ENCODE peak calls at places on chromosomes 7 and 10, in seven cellular contexts. U is cardiac fibroblast; L is lower lobe of right lung; F is mucosa of gallbladder; M is hepatocyte; C is natural killer cell treated with Interleukin-12 subunit alpha and Interleukin-12 subunit beta and Interleukin-15 and Interleukin-18, amount 100 ng/mL, for 72 hours; K is nucleus accumbens. Z is an unnamed sample.

GRCh38 chr10:99809931-99810615 is 27.6 kb downstream of the ABCC2 start:
- DNase-seq in K (no peak), L (no peak), M (peak; percentile 21), C (no peak), F (no peak), U (peak; percentile 62), Z (no peak)

GRCh38 chr7:29723599-29723998 is 82.7 kb upstream of the WIPF3 start:
- DNase-seq in L (no peak), K (no peak), C (no peak), F (no peak), U (peak; percentile 71), M (peak; percentile 25), Z (no peak)

GRCh38 chr10:132913559-132914115 is 28.7 kb downstream of the CFAP46 start:
- DNase-seq in K (no peak), L (no peak), F (no peak), U (no peak), M (no peak), C (no peak), Z (peak; percentile 38)

GRCh38 chr10:108775911-108776475 is 1147.3 kb downstream of the XPNPEP1 start:
- DNase-seq in M (no peak), K (no peak), C (no peak), U (no peak), L (no peak), F (no peak), Z (no peak)

GRCh38 chr7:74307738-74308505 is 18.7 kb downstream of the CLIP2 start:
- DNase-seq in F (no peak), K (no peak), C (no peak), M (no peak), L (no peak), U (no peak), Z (no peak)

GRCh38 chr7:151601521-151602305 is 82.0 kb upstream of the RHEB start:
- DNase-seq in K (no peak), M (no peak), F (no peak), U (no peak), L (no peak), C (no peak), Z (no peak)

GRCh38 chr7:69738396-69738889 is 140.2 kb downstream of the AUTS2 start:
- DNase-seq in M (peak; percentile 8), F (no peak), L (no peak), K (no peak), U (no peak), C (no peak), Z (no peak)

GRCh38 chr7:76292206-76292573 is 10.3 kb upstream of the HSPB1 start:
- DNase-seq in C (no peak), M (no peak), F (no peak), K (no peak), L (no peak), U (no peak), Z (no peak)

GRCh38 chr7:41730668-41731067 is 27.8 kb upstream of the INHBA start:
- DNase-seq in C (no peak), U (no peak), M (peak; percentile 20), L (no peak), F (no peak), K (no peak), Z (no peak)

GRCh38 chr7:192701-193536 is 548 bp downstream of the FAM20C start:
- DNase-seq in L (no peak), U (peak; percentile 19), K (no peak), C (no peak), F (no peak), M (peak; percentile 70), Z (no peak)

GRCh38 chr10:11532329-11532728 is 79.1 kb downstream of the USP6NL start:
- DNase-seq in C (no peak), F (no peak), L (no peak), K (no peak), M (no peak), U (peak; percentile 58), Z (no peak)

GRCh38 chr7:95357623-95358022 is 33.3 kb upstream of the PON1 start:
- DNase-seq in L (no peak), U (no peak), M (no peak), K (no peak), F (no peak), C (no peak), Z (no peak)